ENCODE peak calls at places on chromosomes 4 and X, in ten cellular contexts. J is foreskin fibroblast, D is iPS-NIHi11, T is neural progenitor cell, C is esophagus muscularis mucosa, R is HCEC 1CT, Y is OCI-LY7, I is lower lobe of right lung, B is RWPE1, S is IMR-90. W is an unnamed sample.
A peak's percentile ranks its signal among the peaks of the same experiment; 100 is the strongest.

GRCh38 chr4:181597766-181598165 is 645.4 kb upstream of the TENM3 start:
- DNase-seq in R (peak; percentile 39), C (no peak), D (no peak), B (no peak), Y (no peak), J (peak; percentile 14), I (no peak), S (peak; percentile 64), T (no peak), W (peak; percentile 34)

GRCh38 chr4:94724016-94724415 is 33.7 kb upstream of the BMPR1B start:
- DNase-seq in J (no peak), R (no peak), B (no peak), C (no peak), S (no peak), T (no peak), D (no peak), I (no peak), Y (no peak), W (no peak)

GRCh38 chrX:103396660-103397059 is 20.3 kb downstream of the BEX3 start:
- DNase-seq in D (no peak), J (no peak), Y (no peak), S (no peak), I (no peak), R (no peak), B (no peak), T (no peak), C (no peak), W (no peak)

GRCh38 chr4:102466298-102466697 is 34.9 kb upstream of the NFKB1 start:
- DNase-seq in B (no peak), D (no peak), R (peak; percentile 34), S (peak; percentile 7), C (no peak), T (no peak), Y (no peak), J (peak; percentile 18), I (no peak), W (no peak)

GRCh38 chrX:68647156-68647957 is at the start of gene STARD8:
- DNase-seq in D (peak; percentile 67), T (peak; percentile 66), R (peak; percentile 40), Y (no peak), S (peak; percentile 45), J (peak; percentile 57), B (peak; percentile 15), C (no peak), I (peak; percentile 47), W (peak; percentile 58)

GRCh38 chrX:111338095-111338698 is 67.9 kb upstream of the CAPN6 start:
- DNase-seq in B (no peak), S (no peak), D (no peak), C (no peak), Y (no peak), T (no peak), R (no peak), I (no peak), J (no peak), W (no peak)

GRCh38 chrX:153554519-153555167 is 37.2 kb downstream of the ATP2B3 start:
- DNase-seq in T (peak; percentile 74), B (peak; percentile 38), J (peak; percentile 73), I (peak; percentile 61), Y (peak; percentile 53), D (peak; percentile 79), R (peak; percentile 43), S (peak; percentile 31), C (peak; percentile 92), W (peak; percentile 75)

GRCh38 chrX:16868920-16869319 is 1.2 kb downstream of the RBBP7 start:
- DNase-seq in J (no peak), S (no peak), T (no peak), R (no peak), D (no peak), I (no peak), Y (no peak), B (no peak), C (no peak), W (no peak)

GRCh38 chr4:17809667-17810066 is 890 bp downstream of the DCAF16 start:
- DNase-seq in D (no peak), C (no peak), S (no peak), J (no peak), R (no peak), Y (peak; percentile 32), I (no peak), T (no peak), B (no peak), W (no peak)

GRCh38 chr4:119498520-119498919 is 130.1 kb downstream of the PDE5A start:
- DNase-seq in C (no peak), T (no peak), D (no peak), S (peak; percentile 59), Y (no peak), I (no peak), B (no peak), J (no peak), R (no peak), W (peak; percentile 53)

GRCh38 chr4:90051999-90052398 is 75.2 kb upstream of the CCSER1 start:
- DNase-seq in S (no peak), R (no peak), B (no peak), C (no peak), Y (no peak), J (no peak), D (no peak), T (no peak), I (no peak), W (no peak)

GRCh38 chr4:177308842-177309524 is 691 bp upstream of the NEIL3 start:
- DNase-seq in J (no peak), T (no peak), S (no peak), B (no peak), I (no peak), R (no peak), D (no peak), Y (peak; percentile 8), C (no peak), W (no peak)

GRCh38 chr4:184163813-184164212 is 53.9 kb downstream of the ENPP6 start:
- DNase-seq in T (peak; percentile 88), Y (peak; percentile 23), B (peak; percentile 45), C (peak; percentile 86), J (peak; percentile 7), D (peak; percentile 83), S (peak; percentile 6), I (peak; percentile 73), R (no peak), W (peak; percentile 30)

GRCh38 chrX:115362334-115363095 is 73.0 kb downstream of the LUZP4 start:
- DNase-seq in D (no peak), I (no peak), S (peak; percentile 33), J (no peak), Y (no peak), C (no peak), R (no peak), T (no peak), B (no peak), W (peak; percentile 22)

GRCh38 chrX:39338583-39338982 is 537.3 kb downstream of the MID1IP1 start:
- DNase-seq in B (no peak), C (no peak), R (no peak), I (no peak), T (no peak), Y (no peak), D (no peak), S (no peak), J (no peak), W (no peak)

GRCh38 chrX:65596270-65596669 is 61.7 kb upstream of the LAS1L start:
- DNase-seq in T (no peak), Y (no peak), S (peak; percentile 49), J (peak; percentile 64), C (no peak), B (no peak), D (no peak), I (no peak), R (peak; percentile 40), W (peak; percentile 74)

GRCh38 chrX:118536687-118537461 is 41.3 kb downstream of the DOCK11 start:
- DNase-seq in J (peak; percentile 50), S (peak; percentile 33), Y (peak; percentile 67), I (no peak), R (peak; percentile 30), C (no peak), B (no peak), D (no peak), T (peak; percentile 20), W (peak; percentile 51)

GRCh38 chr4:186227744-186228513 is 622 bp downstream of the KLKB1 start:
- DNase-seq in S (no peak), J (no peak), R (no peak), I (no peak), C (no peak), D (no peak), Y (no peak), B (no peak), T (no peak), W (no peak)

GRCh38 chrX:2664497-2664896 is 26.6 kb upstream of the CD99 start:
- DNase-seq in R (peak; percentile 37), I (no peak), S (peak; percentile 87), D (no peak), C (no peak), T (no peak), Y (no peak), B (no peak), J (peak; percentile 87), W (peak; percentile 25)

GRCh38 chr4:112075129-112075753 is 70.0 kb upstream of the FAM241A start:
- DNase-seq in T (peak; percentile 68), B (peak; percentile 52), C (no peak), Y (peak; percentile 68), R (peak; percentile 58), I (no peak), D (peak; percentile 50), J (peak; percentile 71), S (peak; percentile 66), W (peak; percentile 76)

GRCh38 chr4:7783560-7783959 is 156.1 kb downstream of the AFAP1 start:
- DNase-seq in S (no peak), R (no peak), C (no peak), J (no peak), I (no peak), D (no peak), Y (no peak), T (no peak), B (no peak), W (no peak)

GRCh38 chr4:123599920-123600394 is 203.4 kb downstream of the SPRY1 start:
- DNase-seq in T (peak; percentile 62), I (peak; percentile 84), D (peak; percentile 68), S (peak; percentile 5), B (no peak), R (no peak), Y (peak; percentile 84), C (no peak), J (peak; percentile 24), W (peak; percentile 15)

GRCh38 chr4:114512595-114513295 is 85.9 kb upstream of the UGT8 start:
- DNase-seq in R (no peak), J (no peak), C (no peak), Y (no peak), T (no peak), S (no peak), I (no peak), B (peak; percentile 77), D (no peak), W (no peak)

GRCh38 chr4:176988226-176988625 is 195.5 kb upstream of the VEGFC start:
- DNase-seq in R (peak; percentile 94), D (peak; percentile 19), S (peak; percentile 99), J (peak; percentile 95), I (no peak), T (no peak), C (no peak), B (peak; percentile 79), Y (no peak), W (peak; percentile 73)

GRCh38 chrX:17774053-17774452 is 36.8 kb downstream of the SCML1 start:
- DNase-seq in D (no peak), R (no peak), J (no peak), I (no peak), B (no peak), S (no peak), Y (no peak), C (peak; percentile 21), T (no peak), W (no peak)

GRCh38 chr4:80307183-80307735 is 28.3 kb upstream of the CFAP299 start:
- DNase-seq in J (peak; percentile 53), B (peak; percentile 20), T (no peak), C (no peak), S (peak; percentile 41), Y (no peak), R (peak; percentile 44), D (peak; percentile 17), I (no peak), W (peak; percentile 56)

GRCh38 chrX:12867746-12868145 is 874 bp downstream of the TLR7 start:
- DNase-seq in R (no peak), C (no peak), S (no peak), Y (no peak), D (no peak), J (no peak), B (no peak), I (no peak), T (no peak), W (no peak)

GRCh38 chr4:107578321-107578720 is 141.7 kb downstream of the PAPSS1 start:
- DNase-seq in D (no peak), B (no peak), T (no peak), S (peak; percentile 59), Y (no peak), C (no peak), J (peak; percentile 53), I (no peak), R (peak; percentile 1), W (peak; percentile 71)